ENCODE peak calls at places on chromosomes 5 and 9, in eight cellular contexts. Z is AG10803; F is NT2/D1; U is CD8-positive, alpha-beta memory T cell; G is aorta; C is GM23248; W is stimulated activated CD8-positive, alpha-beta memory T cell treated with anti-CD3 and anti-CD28 coated beads, Interleukin-12 subunit alpha, Interleukin-12 subunit beta, amount 100 ng/mL, for 1 hour; L is NCI-H1105 treated with DMSO at 0.1 percent for 48 hours. V is an unnamed sample.

GRCh38 chr9:129351058-129351641 is 173.1 kb upstream of the IER5L start:
- DNase-seq in Z (no peak), F (no peak), U (no peak), G (no peak), C (no peak), W (no peak), L (no peak), V (no peak)

GRCh38 chr9:122331523-122331927 is 39.3 kb upstream of the PTGS1 start:
- DNase-seq in Z (no peak), F (no peak), U (no peak), G (no peak), C (no peak), W (no peak), L (no peak), V (no peak)

GRCh38 chr5:1666812-1667588 is 132.6 kb downstream of the MRPL36 start:
- DNase-seq in Z (no peak), F (peak; percentile 55), U (peak; percentile 23), G (peak; percentile 75), C (peak; percentile 32), W (no peak), L (no peak), V (peak; percentile 29)

GRCh38 chr5:62901001-62901400 is 322.4 kb downstream of the LRRC70 start:
- DNase-seq in Z (no peak), F (no peak), U (no peak), G (no peak), C (no peak), W (no peak), L (no peak), V (no peak)

GRCh38 chr5:6715271-6715670 is 2.0 kb downstream of the TENT4A start:
- DNase-seq in Z (no peak), F (no peak), U (no peak), G (no peak), C (no peak), W (no peak), L (no peak), V (no peak)

GRCh38 chr9:2743937-2744529 is 26.7 kb downstream of the KCNV2 start:
- DNase-seq in Z (no peak), F (no peak), U (no peak), G (no peak), C (no peak), W (no peak), L (no peak), V (no peak)

GRCh38 chr5:160155017-160155725 is 35.9 kb upstream of the PWWP2A start:
- DNase-seq in Z (no peak), F (no peak), U (no peak), G (no peak), C (peak; percentile 30), W (no peak), L (no peak), V (no peak)

GRCh38 chr9:137705443-137705863 is 86.6 kb downstream of the EHMT1 start:
- DNase-seq in Z (no peak), F (no peak), U (peak; percentile 11), G (no peak), C (no peak), W (no peak), L (no peak), V (peak; percentile 8)

GRCh38 chr9:71703172-71703872 is 65.0 kb downstream of the CEMIP2 start:
- DNase-seq in Z (peak; percentile 24), F (no peak), U (no peak), G (no peak), C (peak; percentile 54), W (no peak), L (no peak), V (no peak)

GRCh38 chr5:54832066-54832465 is 153.3 kb downstream of the ESM1 start:
- DNase-seq in Z (peak; percentile 77), F (no peak), U (no peak), G (no peak), C (peak; percentile 20), W (no peak), L (no peak), V (no peak)

GRCh38 chr5:154368041-154368800 is 77.6 kb upstream of the SAP30L start:
- DNase-seq in Z (peak; percentile 96), F (peak; percentile 71), U (no peak), G (no peak), C (peak; percentile 94), W (no peak), L (no peak), V (no peak)

GRCh38 chr5:65620021-65620420 is 4.1 kb downstream of the TRIM23 start:
- DNase-seq in Z (peak; percentile 18), F (no peak), U (no peak), G (no peak), C (peak; percentile 30), W (no peak), L (no peak), V (no peak)

GRCh38 chr9:111274737-111275136 is 55.3 kb downstream of the OR2K2 start:
- DNase-seq in Z (no peak), F (no peak), U (no peak), G (no peak), C (no peak), W (no peak), L (no peak), V (no peak)

GRCh38 chr5:142829821-142830220 is 59.6 kb downstream of the ARHGAP26 start:
- DNase-seq in Z (peak; percentile 70), F (no peak), U (no peak), G (no peak), C (peak; percentile 82), W (no peak), L (no peak), V (no peak)

GRCh38 chr9:117134826-117135411 is 279.9 kb downstream of the ASTN2 start:
- DNase-seq in Z (no peak), F (no peak), U (no peak), G (no peak), C (no peak), W (no peak), L (no peak), V (no peak)

GRCh38 chr5:108420755-108421154 is 38.9 kb upstream of the FBXL17 start:
- DNase-seq in Z (no peak), F (no peak), U (no peak), G (no peak), C (no peak), W (no peak), L (no peak), V (no peak)

GRCh38 chr9:38380872-38381534 is 11.5 kb upstream of the ALDH1B1 start:
- DNase-seq in Z (no peak), F (peak; percentile 75), U (no peak), G (no peak), C (no peak), W (no peak), L (peak; percentile 1), V (no peak)

GRCh38 chr9:135215571-135216161 is 128.2 kb downstream of the OLFM1 start:
- DNase-seq in Z (no peak), F (no peak), U (no peak), G (peak; percentile 71), C (no peak), W (no peak), L (peak; percentile 52), V (no peak)

GRCh38 chr9:116837038-116837998 is 150.2 kb downstream of the TRIM32 start:
- DNase-seq in Z (no peak), F (no peak), U (no peak), G (no peak), C (no peak), W (no peak), L (no peak), V (no peak)

GRCh38 chr9:136665704-136666363 is 3.1 kb downstream of the EGFL7 start:
- DNase-seq in Z (no peak), F (no peak), U (no peak), G (no peak), C (peak; percentile 36), W (no peak), L (peak; percentile 11), V (no peak)

GRCh38 chr5:127428748-127429147 is 88.7 kb upstream of the PRRC1 start:
- DNase-seq in Z (no peak), F (no peak), U (no peak), G (no peak), C (no peak), W (no peak), L (no peak), V (no peak)

GRCh38 chr9:130997925-130998595 is 10.9 kb upstream of the LAMC3 start:
- DNase-seq in Z (peak; percentile 60), F (peak; percentile 88), U (no peak), G (peak; percentile 91), C (peak; percentile 87), W (no peak), L (peak; percentile 7), V (no peak)